ENCODE peak calls at places on chromosome 2, in eight cellular contexts. H is transverse colon; W is esophagus squamous epithelium; C is HAP-1; O is kidney; G is skeletal muscle cell; Q is stomach; R is CD8-positive, alpha-beta T cell. N is an unnamed sample.

GRCh38 chr2:12959935-12960334 is 243.2 kb downstream of the TRIB2 start:
- DNase-seq in C (no peak), Q (no peak), H (no peak), G (no peak), W (no peak), O (no peak), R (no peak), N (no peak)

GRCh38 chr2:55159752-55160151 is 72.3 kb downstream of the CLHC1 start:
- DNase-seq in W (no peak), R (no peak), O (no peak), H (no peak), C (no peak), G (no peak), Q (no peak), N (no peak)

GRCh38 chr2:231523451-231524266 is 6.6 kb downstream of the NMUR1 start:
- DNase-seq in R (no peak), C (no peak), O (peak; percentile 45), W (no peak), H (no peak), G (no peak), Q (no peak), N (no peak)

GRCh38 chr2:141496805-141497204 is 634.0 kb downstream of the LRP1B start:
- DNase-seq in R (no peak), C (no peak), G (no peak), O (no peak), Q (no peak), H (no peak), W (no peak), N (no peak)

GRCh38 chr2:108643450-108643849 is 75.8 kb upstream of the RANBP2 start:
- DNase-seq in H (no peak), O (no peak), Q (no peak), W (no peak), C (no peak), R (no peak), G (no peak), N (no peak)

GRCh38 chr2:119841550-119841949 is 81.8 kb downstream of the PTPN4 start:
- DNase-seq in H (no peak), Q (no peak), C (no peak), O (no peak), R (no peak), W (no peak), G (no peak), N (no peak)

GRCh38 chr2:66919286-66919685 is 477.8 kb upstream of the ETAA1 start:
- DNase-seq in Q (no peak), O (no peak), G (no peak), H (no peak), R (no peak), W (no peak), C (no peak), N (no peak)

GRCh38 chr2:116517936-116518335 is 1296.6 kb upstream of the DDX18 start:
- DNase-seq in Q (no peak), G (no peak), O (no peak), R (no peak), C (no peak), H (no peak), W (no peak), N (no peak)

GRCh38 chr2:107091163-107091864 is 205.3 kb upstream of the ST6GAL2 start:
- DNase-seq in C (no peak), W (no peak), O (no peak), H (no peak), R (no peak), G (peak; percentile 23), Q (no peak), N (no peak)

GRCh38 chr2:38474833-38475566 is 97.9 kb upstream of the ATL2 start:
- DNase-seq in W (no peak), R (no peak), G (no peak), Q (no peak), O (no peak), H (no peak), C (no peak), N (no peak)

GRCh38 chr2:9473985-9474360 is 378 bp upstream of the IAH1 start:
- DNase-seq in G (no peak), H (peak; percentile 70), W (no peak), C (no peak), R (peak; percentile 54), Q (peak; percentile 51), O (peak; percentile 88), N (no peak)

GRCh38 chr2:176892818-176893217 is 319.8 kb upstream of the HNRNPA3 start:
- DNase-seq in H (no peak), R (no peak), G (no peak), Q (no peak), W (no peak), C (no peak), O (no peak), N (no peak)

GRCh38 chr2:156918410-156918809 is 339.1 kb upstream of the GALNT5 start:
- DNase-seq in Q (no peak), R (no peak), O (no peak), G (no peak), H (no peak), W (no peak), C (no peak), N (no peak)

GRCh38 chr2:128348505-128349065 is 29.9 kb upstream of the HS6ST1 start:
- DNase-seq in O (peak; percentile 53), Q (no peak), W (no peak), C (no peak), R (no peak), G (no peak), H (no peak), N (peak; percentile 62)

GRCh38 chr2:207162319-207162718 is 3.4 kb downstream of the KLF7 start:
- DNase-seq in W (no peak), O (no peak), C (no peak), R (no peak), Q (no peak), G (no peak), H (no peak), N (no peak)

GRCh38 chr2:164910091-164910899 is 45.0 kb downstream of the SLC38A11 start:
- DNase-seq in W (no peak), O (no peak), R (no peak), Q (peak; percentile 39), G (peak; percentile 35), H (peak; percentile 46), C (no peak), N (no peak)

GRCh38 chr2:237922641-237923361 is 44.0 kb upstream of the UBE2F start:
- DNase-seq in C (no peak), H (no peak), O (no peak), W (no peak), G (no peak), R (no peak), Q (no peak), N (no peak)

GRCh38 chr2:26173596-26174482 is 951 bp downstream of the GAREM2 start:
- DNase-seq in H (no peak), R (no peak), O (peak; percentile 76), G (no peak), W (no peak), Q (no peak), C (peak; percentile 22), N (peak; percentile 55)

DNA sequence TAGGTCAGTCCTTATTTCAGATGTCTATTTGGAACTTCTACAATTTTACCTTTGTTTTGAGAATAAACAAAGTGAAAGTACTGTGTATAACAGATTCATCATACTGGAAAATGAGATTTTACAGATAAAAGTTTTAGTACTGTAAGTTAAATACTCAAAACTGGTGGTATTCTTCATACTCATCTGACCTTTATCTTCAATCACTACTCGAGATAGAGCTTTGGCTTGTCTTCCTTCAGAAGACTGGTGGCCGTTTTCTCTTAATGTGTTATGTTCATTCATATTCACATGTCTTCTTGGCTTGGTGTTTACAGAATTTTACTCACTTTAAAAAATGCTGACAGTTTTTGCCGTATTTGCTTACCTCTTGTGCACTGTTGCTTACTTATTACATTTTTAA is 2.1 kb downstream of the SPOPL start:
- DNase-seq in C (no peak), W (no peak), Q (no peak), O (no peak), G (no peak), R (no peak), H (no peak), N (no peak)
- H3K4me3 ChIP-seq in C (peak overlapping the region; percentile 68), W (no peak overlapping the region), Q (peak overlapping the region; percentile 91), O (peak overlapping the region; percentile 86), G (peak overlapping the region; percentile 80), R (no peak overlapping the region), H (no peak overlapping the region), N (peak overlapping the region; percentile 92)

GRCh38 chr2:98382739-98383138 is 36.5 kb downstream of the CNGA3 start:
- DNase-seq in H (no peak), W (no peak), G (no peak), C (no peak), R (no peak), O (no peak), Q (no peak), N (no peak)

GRCh38 chr2:98380203-98380535 is 33.9 kb downstream of the CNGA3 start:
- DNase-seq in O (no peak), C (no peak), W (no peak), G (no peak), R (no peak), Q (no peak), H (no peak), N (no peak)

GRCh38 chr2:98381494-98381893 is 35.2 kb downstream of the CNGA3 start:
- DNase-seq in R (no peak), C (no peak), G (no peak), Q (no peak), O (no peak), H (no peak), W (no peak), N (no peak)

GRCh38 chr2:98383166-98383565 is 36.9 kb downstream of the CNGA3 start:
- DNase-seq in H (no peak), G (no peak), Q (no peak), C (peak; percentile 27), O (no peak), R (no peak), W (no peak), N (no peak)

GRCh38 chr2:98382086-98382485 is 35.8 kb downstream of the CNGA3 start:
- DNase-seq in C (no peak), O (no peak), G (no peak), W (no peak), H (no peak), R (no peak), Q (no peak), N (no peak)
- H3K4me3 ChIP-seq in C (no peak overlapping the region), O (no peak overlapping the region), G (no peak overlapping the region), W (no peak overlapping the region), H (no peak overlapping the region), R (no peak overlapping the region), Q (no peak overlapping the region), N (no peak overlapping the region)

GRCh38 chr2:222671259-222672067 is at the start of gene MOGAT1:
- DNase-seq in Q (peak; percentile 56), O (peak; percentile 72), G (no peak), W (no peak), R (no peak), H (peak; percentile 34), C (peak; percentile 44), N (no peak)
- H3K4me3 ChIP-seq in Q (peak within 1 kb of the TSS; percentile 68), O (peak within 1 kb of the TSS; percentile 71), G (peak within 1 kb of the TSS; percentile 49), W (peak within 1 kb of the TSS; percentile 30), R (no peak within 1 kb of the TSS), H (peak within 1 kb of the TSS; percentile 11), C (peak within 1 kb of the TSS; percentile 22), N (peak within 1 kb of the TSS; percentile 76)

DNA sequence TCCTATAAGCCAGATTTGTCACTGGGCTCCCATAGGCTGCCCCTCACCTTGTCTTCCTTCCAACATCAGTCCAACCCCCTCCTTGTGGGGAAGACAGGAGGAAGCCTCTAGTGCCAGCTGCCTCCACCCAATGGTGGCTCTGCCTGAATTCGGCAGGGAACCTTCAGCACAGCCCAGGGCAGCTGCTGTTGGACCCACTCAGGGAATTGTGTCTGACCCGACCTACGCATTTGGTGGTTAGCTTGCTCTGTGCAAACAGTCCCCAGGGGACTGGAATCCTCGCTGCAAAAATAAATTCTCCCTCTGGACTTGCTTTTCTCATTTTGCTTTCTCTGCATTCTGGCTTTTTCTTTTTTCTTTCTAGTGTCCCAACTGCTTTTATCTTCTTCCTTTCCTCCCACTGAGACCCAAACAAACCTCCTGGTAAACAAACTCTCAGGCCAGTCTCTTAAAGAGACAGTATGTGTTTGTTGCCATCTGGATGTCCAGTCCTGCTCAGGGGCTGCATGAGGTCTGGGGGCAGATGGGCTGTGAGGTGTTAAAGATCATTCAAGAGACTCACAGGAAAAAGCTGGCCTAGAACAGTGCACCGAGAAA is 137.7 kb upstream of the HAAO start:
- DNase-seq in O (no peak), Q (no peak), H (no peak), W (no peak), G (peak; percentile 86), C (no peak), R (no peak), N (no peak)
- H3K4me3 ChIP-seq in O (no peak overlapping the region), Q (no peak overlapping the region), H (no peak overlapping the region), W (no peak overlapping the region), G (no peak overlapping the region), C (no peak overlapping the region), R (no peak overlapping the region), N (no peak overlapping the region)

N was measured in coronary artery.